ENCODE peak calls at places on chromosomes 12 and 14, in nine cellular contexts. E is NCI-H1417; V is iPS-NIHi11; Z is activated T-helper 1 cell treated with anti-CD3 and anti-CD28 coated beads, Interleukin-2, amount 50 U/mL, for 16 hours; P is effector memory CD4-positive, alpha-beta T cell; D is activated naive CD8-positive, alpha-beta T cell treated with anti-CD3 and anti-CD28 coated beads, Interleukin-2, amount 50 U/mL, for 24 hours; N is NCI-H345; M is upper lobe of right lung; H is EH. U is an unnamed sample.
A peak's percentile ranks its signal among the peaks of the same experiment; 100 is the strongest.

GRCh38 chr14:26872510-26872909 is 274.7 kb upstream of the NOVA1 start:
- DNase-seq in E (no peak), V (no peak), Z (no peak), P (no peak), D (no peak), N (no peak), M (no peak), H (no peak), U (no peak)

GRCh38 chr14:102275866-102276265 is 29.1 kb downstream of the MOK start:
- DNase-seq in E (no peak), V (no peak), Z (no peak), P (no peak), D (no peak), N (no peak), M (no peak), H (no peak), U (no peak)

GRCh38 chr12:49524660-49525324 is 14.0 kb upstream of the KCNH3 start:
- DNase-seq in E (no peak), V (no peak), Z (no peak), P (no peak), D (no peak), N (no peak), M (no peak), H (no peak), U (no peak)

GRCh38 chr12:52097045-52097666 is 17.7 kb downstream of the SMIM41 start:
- DNase-seq in E (no peak), V (no peak), Z (no peak), P (no peak), D (no peak), N (no peak), M (peak; percentile 29), H (no peak), U (no peak)

GRCh38 chr12:121534495-121535148 is 46.2 kb downstream of the KDM2B start:
- DNase-seq in E (no peak), V (peak; percentile 60), Z (peak; percentile 55), P (peak; percentile 73), D (peak; percentile 65), N (no peak), M (no peak), H (no peak), U (peak; percentile 77)

GRCh38 chr12:123278150-123278627 is 6.5 kb upstream of the CDK2AP1 start:
- DNase-seq in E (no peak), V (no peak), Z (no peak), P (no peak), D (no peak), N (no peak), M (no peak), H (no peak), U (no peak)

GRCh38 chr14:22433059-22433458 is 156.0 kb downstream of the DAD1 start:
- DNase-seq in E (no peak), V (no peak), Z (no peak), P (no peak), D (no peak), N (no peak), M (no peak), H (no peak), U (no peak)

GRCh38 chr14:104693482-104694431 is 4.3 kb downstream of the INF2 start:
- DNase-seq in E (no peak), V (no peak), Z (no peak), P (no peak), D (no peak), N (no peak), M (no peak), H (no peak), U (no peak)

GRCh38 chr12:129571901-129572494 is 331.8 kb downstream of the TMEM132D start:
- DNase-seq in E (no peak), V (no peak), Z (no peak), P (no peak), D (no peak), N (no peak), M (no peak), H (no peak), U (no peak)

GRCh38 chr12:1059162-1059561 is 68.1 kb downstream of the ERC1 start:
- DNase-seq in E (no peak), V (no peak), Z (no peak), P (no peak), D (no peak), N (no peak), M (no peak), H (no peak), U (no peak)

GRCh38 chr12:130849561-130850417 is 10.7 kb upstream of the STX2 start:
- DNase-seq in E (no peak), V (no peak), Z (no peak), P (no peak), D (no peak), N (no peak), M (no peak), H (no peak), U (no peak)

GRCh38 chr14:100031506-100032281 is 33.5 kb upstream of the EVL start:
- DNase-seq in E (no peak), V (no peak), Z (no peak), P (no peak), D (no peak), N (no peak), M (no peak), H (peak; percentile 99), U (no peak)

U was measured in central memory CD8-positive, alpha-beta T cell.